ENCODE peak calls at places on chromosomes 13 and 19, in five cellular contexts. E is H54, Y is left cardiac atrium, U is NCI-H524, V is cardiac fibroblast. S is an unnamed sample.

GRCh38 chr19:2278504-2279158 is 3.3 kb downstream of the PEAK3 start:
- DNase-seq in E (no peak), Y (no peak), U (no peak), V (no peak), S (no peak)

GRCh38 chr19:2432131-2432848 is 4.9 kb upstream of the TIMM13 start:
- DNase-seq in E (no peak), Y (no peak), U (no peak), V (no peak), S (no peak)

GRCh38 chr13:94707400-94708021 is 4.8 kb downstream of the SOX21 start:
- DNase-seq in E (no peak), Y (no peak), U (no peak), V (no peak), S (no peak)

GRCh38 chr19:6412111-6412999 is 12.3 kb downstream of the KHSRP start:
- DNase-seq in E (peak; percentile 56), Y (no peak), U (peak; percentile 6), V (peak; percentile 18), S (no peak)

GRCh38 chr13:62418872-62419271 is 1003.2 kb upstream of the PCDH20 start:
- DNase-seq in E (no peak), Y (no peak), U (no peak), V (peak; percentile 15), S (no peak)

GRCh38 chr19:42292042-42292960 is 9.6 kb upstream of the PRR19 start:
- DNase-seq in E (no peak), Y (no peak), U (no peak), V (no peak), S (no peak)

GRCh38 chr13:112714366-112714765 is 24.5 kb downstream of the ATP11A start:
- DNase-seq in E (no peak), Y (no peak), U (no peak), V (no peak), S (no peak)

GRCh38 chr19:33063356-33064116 is 1.2 kb downstream of the RHPN2 start:
- DNase-seq in E (no peak), Y (peak; percentile 29), U (no peak), V (peak; percentile 45), S (no peak)

GRCh38 chr13:75544681-75545333 is 4.8 kb upstream of the UCHL3 start:
- DNase-seq in E (no peak), Y (no peak), U (no peak), V (peak; percentile 92), S (no peak)

GRCh38 chr13:101473458-101473857 is 21.0 kb downstream of the ITGBL1 start:
- DNase-seq in E (peak; percentile 44), Y (peak; percentile 39), U (no peak), V (peak; percentile 83), S (peak; percentile 46)